ENCODE peak calls at places on chromosomes 2 and 18, in ten cellular contexts. T is fibroblast of the aortic adventitia; W is astrocyte of the spinal cord; K is heart right ventricle; D is GM12865; N is foreskin fibroblast; Q is brain microvascular endothelial cell; Y is progenitor cell of endocrine pancreas; S is transverse colon; B is CD8-positive, alpha-beta T cell. U is an unnamed sample.

GRCh38 chr2:45300026-45300750 is 290.9 kb upstream of the SIX2 start:
- DNase-seq in B (no peak), S (peak), K (no peak), D (no peak), Y (no peak), T (no peak), Q (no peak), W (no peak), N (no peak), U (no peak)

GRCh38 chr2:238136820-238137537 is 1.5 kb upstream of the KLHL30 start:
- DNase-seq in D (no peak), N (peak), S (no peak), K (no peak), B (no peak), Y (no peak), W (no peak), Q (peak), T (peak), U (peak)

GRCh38 chr18:45926691-45927090 is 40.4 kb downstream of the EPG5 start:
- DNase-seq in N (no peak), Y (no peak), Q (no peak), K (no peak), S (no peak), B (no peak), T (no peak), W (no peak), D (no peak), U (no peak)

GRCh38 chr2:53475320-53475719 is 292.3 kb upstream of the CHAC2 start:
- DNase-seq in K (no peak), W (peak), D (no peak), S (no peak), B (no peak), Q (peak), Y (no peak), T (peak), N (peak), U (no peak)

GRCh38 chr2:12931211-12931844 is 214.6 kb downstream of the TRIB2 start:
- DNase-seq in N (peak), T (peak), W (peak), D (peak), B (no peak), Q (no peak), K (peak), S (no peak), Y (no peak), U (no peak)

GRCh38 chr18:63779386-63779785 is 4.2 kb downstream of the SERPINB7 start:
- DNase-seq in W (no peak), Q (no peak), S (no peak), Y (no peak), D (no peak), B (no peak), T (no peak), N (no peak), K (no peak), U (no peak)

GRCh38 chr2:12177052-12177994 is 430.9 kb downstream of the LPIN1 start:
- DNase-seq in B (no peak), Y (no peak), S (peak), K (peak), Q (peak), T (peak), N (peak), W (peak), D (peak), U (peak)

GRCh38 chr18:13811993-13812392 is 12.0 kb upstream of the MC5R start:
- DNase-seq in D (no peak), W (no peak), Y (no peak), B (no peak), K (no peak), T (no peak), N (no peak), S (no peak), Q (no peak), U (no peak)

GRCh38 chr2:16643099-16643498 is 22.5 kb downstream of the CYRIA start:
- DNase-seq in Q (no peak), W (no peak), Y (no peak), S (no peak), N (no peak), B (no peak), T (no peak), D (no peak), K (no peak), U (no peak)

GRCh38 chr2:144583741-144584453 is 64.0 kb upstream of the ZEB2 start:
- DNase-seq in N (peak), D (no peak), B (no peak), K (no peak), T (peak), Q (peak), S (no peak), Y (no peak), W (peak), U (peak)

GRCh38 chr18:9428301-9428706 is 47.0 kb upstream of the RALBP1 start:
- DNase-seq in K (no peak), N (no peak), W (no peak), B (no peak), S (no peak), Q (no peak), T (no peak), D (no peak), Y (no peak), U (no peak)

GRCh38 chr2:120935339-120936313 is 200.0 kb downstream of the GLI2 start:
- DNase-seq in D (no peak), B (no peak), Q (peak), W (peak), S (peak), N (peak), T (peak), K (no peak), Y (peak), U (no peak)

GRCh38 chr2:79887747-79888374 is 375.0 kb downstream of the CTNNA2 start:
- DNase-seq in S (no peak), D (peak), K (peak), B (no peak), Q (peak), N (peak), T (peak), W (peak), Y (peak), U (peak)

GRCh38 chr2:15939854-15940660 is at the start of gene MYCN:
- DNase-seq in N (no peak), Y (peak), Q (peak), W (peak), S (peak), D (no peak), T (peak), B (peak), K (peak), U (no peak)

GRCh38 chr18:46329736-46330246 is 225.6 kb downstream of the HAUS1 start:
- DNase-seq in T (no peak), Q (no peak), D (no peak), Y (no peak), K (no peak), B (no peak), W (no peak), S (no peak), N (no peak), U (no peak)

GRCh38 chr18:55763298-55763697 is 175.3 kb upstream of the TCF4 start:
- DNase-seq in D (no peak), B (no peak), Y (no peak), K (no peak), T (peak), S (no peak), Q (peak), W (peak), N (no peak), U (no peak)

GRCh38 chr2:238587776-238588660 is 161.3 kb downstream of the ASB1 start:
- DNase-seq in N (no peak), S (no peak), B (no peak), D (no peak), Q (no peak), W (no peak), Y (no peak), T (no peak), K (no peak), U (no peak)

GRCh38 chr2:10984418-10985130 is 72.8 kb downstream of the KCNF1 start:
- DNase-seq in Y (no peak), W (no peak), B (no peak), Q (no peak), K (no peak), S (no peak), T (peak), D (no peak), N (no peak), U (no peak)

GRCh38 chr2:12155308-12156061 is 409.1 kb downstream of the LPIN1 start:
- DNase-seq in K (peak), D (peak), T (peak), B (no peak), Y (no peak), Q (peak), W (peak), N (peak), S (no peak), U (peak)

GRCh38 chr18:41593276-41593675 is 361.8 kb upstream of the PIK3C3 start:
- DNase-seq in W (no peak), T (no peak), S (no peak), B (no peak), Y (no peak), N (no peak), D (no peak), K (no peak), Q (no peak), U (no peak)

GRCh38 chr2:172908275-172908674 is 167.4 kb upstream of the MAP3K20 start:
- DNase-seq in K (no peak), T (no peak), S (no peak), B (no peak), N (no peak), Q (no peak), D (peak), W (no peak), Y (no peak), U (no peak)

GRCh38 chr18:7259482-7259881 is 28.6 kb downstream of the LRRC30 start:
- DNase-seq in Y (no peak), N (no peak), W (no peak), T (no peak), Q (no peak), K (peak), D (no peak), S (no peak), B (no peak), U (no peak)

GRCh38 chr2:159133795-159134194 is 152.7 kb downstream of the WDSUB1 start:
- DNase-seq in N (peak), Y (no peak), D (peak), W (peak), S (no peak), Q (peak), T (peak), K (no peak), B (no peak), U (no peak)

GRCh38 chr2:214856116-214856515 is 46.6 kb upstream of the BARD1 start:
- DNase-seq in S (no peak), D (no peak), B (no peak), K (no peak), T (peak), Q (peak), W (peak), Y (no peak), N (no peak), U (no peak)

GRCh38 chr2:169486487-169486886 is 7.2 kb downstream of the BBS5 start:
- DNase-seq in S (no peak), Y (no peak), N (no peak), Q (no peak), B (no peak), W (no peak), D (no peak), T (no peak), K (no peak), U (no peak)

GRCh38 chr2:67899187-67899586 is 163.6 kb downstream of the C1D start:
- DNase-seq in T (no peak), S (no peak), Q (no peak), B (no peak), Y (no peak), N (no peak), D (no peak), W (peak), K (no peak), U (no peak)

DNA sequence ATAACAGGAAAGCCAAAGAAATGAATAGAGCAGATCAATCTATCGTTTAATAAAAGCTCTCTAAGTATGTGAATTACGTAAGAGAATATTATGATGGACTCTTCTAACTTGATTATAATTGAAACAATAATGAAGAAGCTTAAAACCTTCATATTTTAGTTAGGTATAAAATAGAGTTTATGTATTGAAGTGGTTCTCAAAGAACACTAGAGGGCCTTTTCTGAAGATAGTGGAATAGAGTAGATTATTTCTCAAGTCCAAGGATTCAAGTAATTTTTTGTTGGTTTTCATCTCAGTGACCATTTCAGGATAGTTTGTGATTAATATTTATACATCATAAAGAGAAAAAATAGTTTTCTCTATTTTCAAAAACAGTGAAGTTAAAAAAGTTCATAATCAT is 97.7 kb downstream of the NBEAL1 start:
- DNase-seq in B (no peak), S (no peak), W (no peak), T (no peak), K (no peak), D (no peak), Q (no peak), Y (no peak), N (no peak), U (no peak)
- TF ChIP-seq CTCF in B (no peak), S (no peak), W (no peak), T (no peak), K (no peak), D (no peak), Q (no peak), Y (no peak), N (no peak), U (no peak)

GRCh38 chr2:74762789-74763188 is 71.1 kb upstream of the HK2 start:
- DNase-seq in D (peak), W (no peak), T (no peak), Y (no peak), N (no peak), S (no peak), B (no peak), K (no peak), Q (no peak), U (no peak)
- TF ChIP-seq CTCF in D (peak), W (no peak), T (no peak), Y (peak), N (no peak), S (no peak), B (no peak), K (no peak), Q (peak), U (no peak)

DNA sequence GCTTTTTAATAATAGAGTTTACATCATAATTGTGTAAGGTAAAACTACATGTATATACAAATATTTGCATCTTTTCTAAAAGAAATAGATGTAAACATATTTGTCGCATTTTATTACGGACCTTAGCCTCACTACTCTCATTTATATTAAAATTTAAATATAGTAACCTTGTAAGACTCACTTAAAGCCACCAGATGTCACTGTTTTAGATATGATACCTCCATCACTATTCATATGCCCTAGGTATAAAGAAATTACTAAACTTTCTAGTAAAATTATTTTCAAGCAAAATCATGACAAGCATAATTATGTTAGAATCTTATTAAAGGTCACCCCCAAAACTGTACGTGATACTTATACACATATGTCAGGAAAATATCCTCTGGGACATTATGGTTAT is 674.3 kb upstream of the REG3G start:
- DNase-seq in B (no peak), S (no peak), Q (no peak), W (no peak), D (no peak), T (no peak), Y (no peak), N (no peak), K (no peak), U (no peak)
- TF ChIP-seq CTCF in B (no peak), S (no peak), Q (no peak), W (peak), D (no peak), T (no peak), Y (peak), N (no peak), K (no peak), U (no peak)

GRCh38 chr2:152175012-152175367 is 573 bp downstream of the STAM2 start:
- DNase-seq in Y (no peak), N (no peak), S (no peak), W (no peak), Q (no peak), K (no peak), T (no peak), D (no peak), B (no peak), U (no peak)
- TF ChIP-seq CTCF in Y (no peak), N (no peak), S (no peak), W (no peak), Q (no peak), K (no peak), T (no peak), D (no peak), B (no peak), U (no peak)

DNA sequence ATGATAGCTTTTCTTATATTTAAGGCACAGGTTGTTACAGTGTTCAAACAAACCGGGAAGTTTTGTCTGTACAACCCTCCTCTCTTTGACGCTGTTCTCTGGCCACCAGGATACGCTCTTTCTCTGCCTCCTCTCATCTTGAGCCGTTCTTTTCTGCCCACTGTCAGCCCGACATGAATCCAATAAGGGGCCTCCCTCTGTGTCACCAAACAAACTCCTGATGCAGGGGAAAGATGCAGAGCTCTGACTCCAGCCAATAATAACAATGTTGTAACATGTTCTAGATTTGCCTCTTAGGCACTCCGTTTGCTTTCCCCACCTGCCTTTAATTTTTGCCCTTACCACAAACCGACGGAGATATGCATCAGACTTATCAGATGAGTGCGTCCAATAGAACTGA is 449.3 kb downstream of the SLC4A3 start:
- DNase-seq in N (peak), Y (no peak), D (no peak), T (peak), Q (peak), B (no peak), K (peak), W (peak), S (no peak), U (peak)
- TF ChIP-seq CTCF in N (peak), Y (peak), D (no peak), T (peak), Q (peak), B (no peak), K (no peak), W (peak), S (no peak), U (peak)

GRCh38 chr2:20590704-20591515 is 60.0 kb downstream of the HS1BP3 start:
- DNase-seq in W (no peak), B (no peak), N (no peak), S (peak), D (no peak), Y (no peak), T (no peak), K (peak), Q (no peak), U (no peak)

GRCh38 chr2:20589975-20590703 is 60.8 kb downstream of the HS1BP3 start:
- DNase-seq in S (peak), K (no peak), D (no peak), N (no peak), W (no peak), Y (no peak), B (no peak), T (no peak), Q (no peak), U (no peak)

GRCh38 chr2:20593072-20594034 is 57.5 kb downstream of the HS1BP3 start:
- DNase-seq in Y (no peak), B (no peak), N (peak), D (no peak), T (peak), W (peak), Q (peak), S (peak), K (no peak), U (no peak)

GRCh38 chr2:20594048-20594750 is 56.7 kb downstream of the HS1BP3 start:
- DNase-seq in N (no peak), W (no peak), K (no peak), Q (no peak), Y (no peak), B (no peak), D (no peak), S (peak), T (no peak), U (no peak)

DNA sequence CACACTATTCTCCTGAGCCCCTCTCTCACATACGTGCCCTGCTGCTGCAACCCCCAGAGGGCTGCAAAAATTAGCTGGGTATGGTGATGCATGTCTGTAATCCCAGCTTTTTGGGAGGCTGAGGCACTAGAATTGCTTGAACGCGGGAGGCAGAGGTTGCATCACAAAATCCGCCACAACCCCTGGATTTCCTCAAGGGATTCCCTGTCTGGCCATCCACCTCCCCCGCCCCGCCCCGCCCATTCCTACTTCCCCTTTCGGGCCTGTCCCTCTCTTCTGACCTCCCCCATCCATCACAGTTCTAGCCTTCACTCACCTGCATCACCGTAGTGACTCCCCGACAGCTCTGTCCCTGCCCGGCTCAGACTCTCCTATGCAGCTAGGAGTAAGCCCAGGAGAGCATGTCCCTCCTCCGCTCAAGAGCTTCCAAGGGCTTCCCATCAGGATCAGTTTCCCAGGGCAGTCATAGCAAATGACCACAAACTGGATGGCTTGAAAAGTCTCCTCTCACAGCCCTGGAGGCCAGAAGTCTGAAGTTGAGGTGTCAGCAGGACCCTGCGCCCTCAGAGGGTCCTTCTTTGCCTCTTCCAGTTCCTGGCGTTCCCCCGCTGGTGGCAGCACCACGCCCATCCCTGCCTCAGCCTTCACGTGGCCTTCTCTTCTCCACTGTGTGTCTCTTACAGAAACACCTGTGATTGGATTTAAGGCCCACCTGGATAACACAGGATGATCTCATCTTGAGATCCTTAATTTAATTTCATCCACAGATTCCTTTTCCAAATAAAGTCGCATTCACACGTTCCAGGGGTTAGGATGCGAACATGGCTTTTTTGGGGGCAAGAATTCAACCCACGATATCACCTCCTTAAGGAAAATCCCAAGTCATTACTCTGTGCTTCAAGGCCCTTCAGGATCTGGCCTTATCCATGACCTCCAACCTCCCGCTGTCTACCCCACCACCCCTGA is 58.5 kb downstream of the HS1BP3 start:
- DNase-seq in S (peak), D (no peak), Q (no peak), N (no peak), B (no peak), W (no peak), K (no peak), T (no peak), Y (no peak), U (no peak)
- TF ChIP-seq CTCF in S (no peak), D (no peak), Q (peak), N (no peak), B (no peak), W (no peak), K (no peak), T (no peak), Y (no peak), U (no peak)

GRCh38 chr2:168231609-168232241 is 15.7 kb downstream of the STK39 start:
- DNase-seq in Q (no peak), D (no peak), T (no peak), Y (no peak), B (no peak), K (peak), N (no peak), S (no peak), W (no peak), U (no peak)
- TF ChIP-seq CTCF in Q (no peak), D (no peak), T (no peak), Y (no peak), B (no peak), K (no peak), N (no peak), S (no peak), W (no peak), U (no peak)

GRCh38 chr18:25351773-25352628 is at the start of gene ZNF521:
- DNase-seq in K (peak), Q (peak), W (peak), N (peak), B (peak), T (peak), Y (peak), S (peak), D (peak), U (peak)
- TF ChIP-seq CTCF in K (no peak), Q (peak), W (peak), N (peak), B (no peak), T (peak), Y (peak), S (peak), D (no peak), U (peak)

GRCh38 chr2:74080346-74080745 is 67.4 kb downstream of the BOLA3 start:
- DNase-seq in S (no peak), Q (no peak), D (no peak), W (no peak), T (peak), B (no peak), N (no peak), Y (no peak), K (no peak), U (no peak)
- TF ChIP-seq CTCF in S (no peak), Q (peak), D (peak), W (no peak), T (peak), B (no peak), N (peak), Y (no peak), K (no peak), U (peak)